ENCODE peak calls at places on chromosomes 5 and 9, in seven cellular contexts. J is A549, M is cardiac muscle cell, W is foreskin fibroblast, D is MM.1S, Q is right atrium auricular region, C is HFF-Myc. V is an unnamed sample.

GRCh38 chr5:66213533-66213932 is 69.4 kb downstream of the SREK1 start:
- DNase-seq in M (no peak), J (no peak), D (peak), C (no peak), W (no peak), Q (no peak), V (no peak)

GRCh38 chr5:135950611-135951010 is 4.2 kb downstream of the LECT2 start:
- DNase-seq in W (peak), J (no peak), M (no peak), C (peak), D (no peak), Q (no peak), V (peak)

GRCh38 chr9:133426011-133426410 is 3.8 kb downstream of the ADAMTS13 start:
- DNase-seq in C (no peak), J (no peak), Q (no peak), D (no peak), M (no peak), W (no peak), V (no peak)

GRCh38 chr9:96038914-96039313 is 163.4 kb downstream of the ERCC6L2 start:
- DNase-seq in C (no peak), J (no peak), W (no peak), Q (no peak), M (no peak), D (no peak), V (no peak)

GRCh38 chr9:10366171-10366779 is 246.5 kb downstream of the PTPRD start:
- DNase-seq in J (peak), D (peak), Q (no peak), W (no peak), M (peak), C (no peak), V (no peak)

GRCh38 chr5:17148481-17148880 is 69.0 kb upstream of the BASP1 start:
- DNase-seq in C (no peak), M (no peak), D (no peak), W (no peak), J (no peak), Q (no peak), V (no peak)

GRCh38 chr5:66828551-66829421 is 232.6 kb downstream of the MAST4 start:
- DNase-seq in M (peak), J (no peak), C (no peak), W (peak), D (peak), Q (peak), V (no peak)

GRCh38 chr9:113523421-113524141 is 60.1 kb downstream of the RGS3 start:
- DNase-seq in Q (no peak), J (no peak), C (no peak), D (peak), M (no peak), W (no peak), V (no peak)

GRCh38 chr5:38316544-38317224 is 58.3 kb downstream of the EGFLAM start:
- DNase-seq in J (no peak), Q (no peak), D (no peak), W (peak), M (no peak), C (peak), V (peak)

DNA sequence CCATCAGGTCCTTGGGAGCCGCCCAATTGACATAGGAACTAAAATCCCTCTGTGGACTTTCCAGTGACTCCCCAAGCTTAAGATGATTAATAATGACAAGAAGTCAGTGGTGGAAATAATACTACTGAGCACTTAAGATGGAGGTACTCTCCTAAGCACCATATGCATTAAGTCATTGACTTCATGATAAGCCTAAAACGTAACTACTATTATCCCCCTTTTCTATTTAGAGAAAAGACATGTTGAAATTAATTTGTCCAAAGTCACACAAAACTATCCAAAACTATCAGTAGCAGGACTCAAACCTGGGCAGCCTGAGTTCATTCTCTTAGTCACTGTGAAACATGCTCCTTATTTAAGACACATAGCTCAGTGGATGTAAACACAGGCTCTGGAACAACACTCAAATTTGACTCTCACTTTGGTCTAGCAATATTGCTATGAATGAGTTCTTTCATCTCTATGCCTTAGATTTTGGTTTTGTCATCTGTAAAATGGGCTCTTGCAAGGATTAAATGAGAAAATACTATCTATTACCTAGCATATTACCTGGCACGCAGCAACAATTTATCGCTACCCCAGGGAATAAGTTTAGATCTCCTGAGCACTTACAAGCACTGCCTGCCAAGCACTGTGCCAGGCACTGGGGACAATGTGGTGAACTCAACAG is 9.5 kb downstream of the SPRY4 start:
- DNase-seq in C (no peak), W (no peak), D (no peak), J (no peak), M (no peak), Q (no peak), V (no peak)
- H3K4me3 ChIP-seq in C (no peak), W (no peak), D (no peak), J (no peak), M (no peak), Q (peak), V (no peak)

GRCh38 chr9:33856247-33856646 is 39.3 kb downstream of the UBE2R2 start:
- DNase-seq in C (no peak), Q (no peak), M (no peak), D (no peak), W (no peak), J (no peak), V (no peak)

GRCh38 chr9:33861917-33862453 is 45.0 kb downstream of the UBE2R2 start:
- DNase-seq in D (no peak), C (no peak), M (no peak), Q (no peak), W (no peak), J (no peak), V (no peak)

GRCh38 chr9:33858346-33858869 is 41.4 kb downstream of the UBE2R2 start:
- DNase-seq in M (no peak), W (no peak), D (no peak), J (peak), C (no peak), Q (no peak), V (no peak)

GRCh38 chr9:33860200-33860871 is 43.4 kb downstream of the UBE2R2 start:
- DNase-seq in W (no peak), D (no peak), Q (no peak), C (no peak), M (no peak), J (no peak), V (no peak)
- TF ChIP-seq CTCF in W (no peak), D (peak), Q (no peak), C (no peak), M (no peak), J (no peak), V (no peak)

DNA sequence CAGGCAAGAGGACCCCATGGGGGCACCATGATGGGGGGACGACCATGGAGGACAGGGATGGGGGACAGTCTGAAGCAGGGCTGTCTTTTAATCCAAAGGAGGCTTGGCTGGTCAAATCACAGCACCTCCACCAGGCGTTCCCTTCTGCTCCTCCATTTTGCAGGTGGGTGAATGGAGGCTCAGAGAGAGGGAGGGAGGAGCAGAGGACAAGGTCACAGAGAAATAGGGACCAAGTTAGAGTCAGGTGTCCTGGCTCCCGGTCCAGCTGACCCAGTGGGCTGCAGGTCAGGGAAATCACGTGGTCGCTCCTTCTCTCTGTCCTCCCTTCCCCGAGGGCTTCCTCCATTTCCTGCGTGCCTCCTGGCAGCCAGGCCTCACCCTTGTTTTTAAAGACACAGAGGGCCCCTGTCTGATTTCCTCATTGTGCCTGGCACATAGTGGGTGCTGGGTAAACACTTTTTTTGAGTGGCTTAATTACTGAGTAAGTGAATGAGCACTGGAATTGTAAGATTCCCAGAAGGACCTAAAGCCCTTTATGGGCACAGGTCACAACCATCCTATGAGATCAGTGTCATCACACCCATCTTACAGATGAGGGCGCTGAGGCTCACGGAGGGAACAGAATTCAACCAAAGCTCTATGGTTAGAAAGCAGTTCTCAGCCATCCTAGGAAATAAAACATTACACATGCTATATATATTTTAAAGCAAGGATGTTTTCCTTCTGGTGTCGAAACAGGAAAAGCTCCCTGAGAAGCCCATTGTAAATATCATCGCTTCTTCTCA is 156.2 kb upstream of the SMIM23 start:
- DNase-seq in J (peak), W (no peak), C (no peak), M (no peak), Q (no peak), D (peak), V (no peak)
- H3K4me3 ChIP-seq in J (peak), W (no peak), C (peak), M (no peak), Q (no peak), D (peak), V (no peak)

GRCh38 chr5:140821375-140822280 is at the start of gene PCDHA5:
- DNase-seq in M (no peak), C (no peak), Q (no peak), W (no peak), J (peak), D (no peak), V (no peak)
- TF ChIP-seq CTCF in M (peak), C (peak), Q (peak), W (peak), J (peak), D (peak), V (peak)

GRCh38 chr5:3811116-3811515 is 215.5 kb downstream of the IRX1 start:
- DNase-seq in W (no peak), C (no peak), J (no peak), D (no peak), M (no peak), Q (no peak), V (no peak)

DNA sequence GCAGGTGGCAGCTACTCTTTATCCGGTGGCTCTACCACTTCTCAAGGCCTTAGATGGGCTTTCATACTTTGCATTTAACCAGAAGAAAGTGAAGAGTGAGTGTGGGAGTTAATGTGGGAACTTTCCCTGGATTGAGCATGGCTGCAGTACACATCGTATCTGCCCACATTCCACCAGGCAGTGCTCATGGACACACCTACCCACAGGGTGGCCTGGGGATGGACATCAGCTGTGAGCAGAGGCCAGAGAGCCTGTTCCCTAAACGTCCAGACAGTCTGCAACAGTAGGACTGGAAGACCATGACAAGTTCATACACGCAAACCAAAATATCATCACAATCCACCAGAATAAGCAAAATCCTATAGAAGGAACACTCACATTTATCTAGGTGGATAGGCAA is 213.8 kb downstream of the IRX1 start:
- DNase-seq in D (no peak), J (no peak), W (no peak), M (no peak), C (no peak), Q (no peak), V (no peak)
- H3K4me3 ChIP-seq in D (no peak), J (no peak), W (no peak), M (no peak), C (no peak), Q (no peak), V (no peak)

GRCh38 chr9:5408596-5408995 is 29.1 kb downstream of the PLGRKT start:
- DNase-seq in Q (no peak), M (no peak), C (no peak), D (no peak), J (no peak), W (no peak), V (no peak)
- TF ChIP-seq CTCF in Q (no peak), M (no peak), C (no peak), D (no peak), J (no peak), W (no peak), V (no peak)